ENCODE peak calls at places on chromosomes 3 and 15, in ten cellular contexts. F is sigmoid colon, I is spleen, J is uterus, R is thyroid gland, Y is stomach, S is GM12891, A is heart left ventricle, K is K562, O is IMR-90. T is an unnamed sample.
A peak's percentile ranks its signal among the peaks of the same experiment; 100 is the strongest.

GRCh38 chr3:188187055-188187454 is 33.1 kb downstream of the LPP start:
- DNase-seq in F (no peak), I (no peak), K (no peak), A (no peak), J (no peak), O (no peak), Y (no peak), S (no peak), R (no peak), T (no peak)

GRCh38 chr15:80982205-80982604 is 7.4 kb downstream of the MESD start:
- DNase-seq in F (no peak), S (no peak), R (no peak), Y (no peak), J (no peak), O (no peak), I (no peak), K (peak; percentile 31), A (no peak), T (no peak)

GRCh38 chr15:48617619-48618018 is 27.9 kb downstream of the FBN1 start:
- DNase-seq in Y (peak; percentile 40), S (no peak), I (peak; percentile 71), F (peak; percentile 84), R (peak; percentile 49), J (peak; percentile 76), O (peak; percentile 93), K (no peak), A (peak; percentile 42), T (no peak)

GRCh38 chr3:195159819-195160175 is 111.2 kb downstream of the XXYLT1 start:
- DNase-seq in Y (no peak), I (no peak), K (no peak), F (no peak), R (no peak), S (no peak), O (peak; percentile 47), J (no peak), A (no peak), T (no peak)

GRCh38 chr3:69352305-69353087 is 33.4 kb downstream of the FRMD4B start:
- DNase-seq in O (no peak), J (no peak), K (no peak), Y (no peak), R (no peak), I (no peak), S (no peak), F (no peak), A (no peak), T (no peak)

GRCh38 chr15:41104234-41104633 is 11.8 kb downstream of the INO80 start:
- DNase-seq in I (no peak), Y (no peak), O (peak; percentile 79), F (no peak), S (no peak), J (no peak), R (no peak), A (no peak), K (no peak), T (peak; percentile 19)

GRCh38 chr15:41971089-41971892 is 1.1 kb downstream of the EHD4 start:
- DNase-seq in K (no peak), S (peak; percentile 56), A (peak; percentile 63), O (peak; percentile 71), I (peak; percentile 90), Y (peak; percentile 70), F (peak; percentile 79), R (peak; percentile 74), J (peak; percentile 30), T (peak; percentile 73)

GRCh38 chr3:148957586-148957985 is 33.8 kb upstream of the GYG1 start:
- DNase-seq in R (no peak), F (no peak), S (no peak), Y (no peak), O (no peak), I (no peak), A (no peak), K (peak; percentile 24), J (no peak), T (no peak)

GRCh38 chr15:66388057-66388363 is 1.3 kb downstream of the MAP2K1 start:
- DNase-seq in A (no peak), S (no peak), J (no peak), F (no peak), K (no peak), R (no peak), O (no peak), I (no peak), Y (no peak), T (no peak)

GRCh38 chr15:66388576-66388975 is 1.9 kb downstream of the MAP2K1 start:
- DNase-seq in J (no peak), Y (no peak), O (no peak), I (no peak), F (no peak), R (no peak), S (no peak), A (no peak), K (no peak), T (no peak)

GRCh38 chr15:66389098-66389858 is 2.6 kb downstream of the MAP2K1 start:
- DNase-seq in S (no peak), Y (no peak), J (no peak), O (no peak), K (no peak), I (no peak), R (no peak), F (no peak), A (no peak), T (no peak)

GRCh38 chr15:66387176-66388056 is 704 bp downstream of the MAP2K1 start:
- DNase-seq in Y (peak; percentile 67), K (peak; percentile 50), S (no peak), A (peak; percentile 51), F (peak; percentile 87), O (peak; percentile 83), R (peak; percentile 48), I (peak; percentile 91), J (peak; percentile 65), T (peak; percentile 43)

GRCh38 chr15:66386204-66387123 is at the start of gene MAP2K1:
- DNase-seq in S (peak; percentile 79), Y (peak; percentile 99), A (peak; percentile 99), K (peak; percentile 99), R (peak; percentile 99), F (peak; percentile 99), O (peak; percentile 96), I (peak; percentile 99), J (peak; percentile 98), T (peak; percentile 83)
- TF ChIP-seq POLR2A in S (peak; percentile 84), Y (no peak), A (peak; percentile 72), K (peak; percentile 91), R (peak; percentile 89), F (peak; percentile 43), O (peak; percentile 93), I (peak; percentile 7), J (peak; percentile 29), T (peak; percentile 72)

DNA sequence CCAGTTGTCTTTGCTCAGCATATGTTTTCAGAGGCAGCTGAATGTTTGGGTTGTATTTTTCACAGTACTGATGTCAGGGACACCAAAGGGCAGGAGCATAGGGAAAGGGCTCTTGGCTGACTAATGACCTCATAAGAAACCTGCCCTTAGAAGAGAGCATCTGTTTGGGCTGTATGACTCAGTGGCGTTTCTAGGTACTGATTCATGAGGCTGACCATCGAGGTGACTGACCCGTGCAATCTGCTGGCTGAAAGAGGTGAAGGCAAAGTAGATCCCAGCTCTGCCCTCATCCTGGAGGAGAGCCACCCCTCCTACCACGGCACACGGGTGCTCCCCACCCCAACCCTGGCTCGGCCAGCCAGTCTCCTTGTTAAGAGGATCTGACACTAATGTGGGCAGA is 8.3 kb downstream of the LMCD1 start:
- DNase-seq in R (no peak), J (no peak), A (no peak), F (no peak), K (no peak), I (no peak), S (no peak), Y (no peak), O (peak; percentile 98), T (peak; percentile 74)
- TF ChIP-seq POLR2A in R (no peak), J (no peak), A (no peak), F (no peak), K (no peak), I (no peak), S (no peak), Y (no peak), O (peak; percentile 41), T (no peak)

DNA sequence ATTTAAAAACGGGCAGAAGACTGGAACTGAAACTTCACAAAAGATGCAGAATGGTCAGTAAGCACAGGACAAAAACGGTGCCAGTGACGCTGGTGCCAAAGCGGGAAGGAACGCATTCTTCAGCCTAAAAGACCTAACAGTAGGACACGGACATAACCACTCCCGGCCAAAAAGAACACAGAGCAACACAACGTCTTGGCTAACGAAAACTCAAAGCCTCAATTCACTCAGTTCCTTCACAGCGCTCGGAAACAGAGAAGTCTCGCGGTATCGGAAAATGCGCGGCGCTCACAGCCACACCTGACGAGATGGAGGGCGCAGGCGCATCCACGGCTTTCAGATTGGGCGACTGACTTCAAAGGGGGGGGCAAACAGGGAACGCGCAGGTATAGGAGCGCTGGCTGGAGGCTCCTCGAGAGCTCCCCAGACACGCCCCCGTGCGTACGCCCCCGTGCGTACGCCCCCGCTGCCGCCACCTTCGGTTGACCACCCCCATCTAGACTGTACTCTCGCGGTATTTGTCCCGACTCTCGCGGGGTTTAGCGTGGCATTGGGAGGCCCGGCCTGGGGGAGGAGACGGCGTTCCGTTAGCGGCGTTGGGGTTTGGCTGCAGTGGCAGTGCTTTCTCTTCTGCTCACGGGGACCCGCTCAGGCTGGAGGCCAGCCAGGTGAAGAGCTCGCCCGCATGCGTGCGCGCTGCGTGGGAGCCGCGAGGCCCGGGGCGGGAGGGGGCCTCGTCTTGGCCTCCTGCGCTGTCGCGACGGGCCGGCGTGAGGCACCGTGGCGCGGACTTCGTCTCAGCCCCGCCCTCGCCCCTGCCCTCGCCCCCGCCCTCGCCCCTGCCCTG is at the start of gene NKTR:
- DNase-seq in I (peak; percentile 99), F (peak; percentile 98), A (peak; percentile 97), O (peak; percentile 97), Y (peak; percentile 99), K (peak; percentile 96), S (peak; percentile 79), R (peak; percentile 99), J (peak; percentile 97), T (peak; percentile 81)
- TF ChIP-seq POLR2A in I (peak; percentile 75), F (peak; percentile 89), A (peak; percentile 90), O (peak; percentile 85), Y (no peak), K (peak; percentile 97), S (peak; percentile 95), R (peak; percentile 91), J (peak; percentile 84), T (peak; percentile 79)

GRCh38 chr15:75200391-75200764 is 1.3 kb upstream of the C15orf39 start:
- DNase-seq in A (peak; percentile 49), J (no peak), I (no peak), F (no peak), O (no peak), Y (no peak), K (no peak), S (no peak), R (no peak), T (no peak)

GRCh38 chr15:75203017-75203907 is 1.6 kb downstream of the C15orf39 start:
- DNase-seq in A (no peak), I (no peak), Y (no peak), S (no peak), F (no peak), J (no peak), K (no peak), O (peak; percentile 12), R (peak; percentile 33), T (no peak)

GRCh38 chr15:75202251-75203016 is 752 bp downstream of the C15orf39 start:
- DNase-seq in O (peak; percentile 86), S (peak; percentile 76), I (peak; percentile 97), J (peak; percentile 68), F (peak; percentile 91), A (peak; percentile 77), K (peak; percentile 62), R (peak; percentile 87), Y (peak; percentile 85), T (peak; percentile 81)

GRCh38 chr15:75200765-75201608 is 695 bp upstream of the C15orf39 start:
- DNase-seq in R (peak; percentile 90), S (no peak), Y (peak; percentile 73), K (peak; percentile 62), O (no peak), J (peak; percentile 40), A (no peak), I (peak; percentile 87), F (peak; percentile 78), T (no peak)

GRCh38 chr15:75201609-75202250 is at the start of gene C15orf39:
- DNase-seq in O (peak; percentile 52), R (peak; percentile 74), K (peak; percentile 92), S (peak; percentile 78), J (peak; percentile 64), A (peak; percentile 81), Y (peak; percentile 76), I (peak; percentile 95), F (peak; percentile 84), T (peak; percentile 62)
- TF ChIP-seq POLR2A in O (peak; percentile 92), R (peak; percentile 94), K (peak; percentile 93), S (peak; percentile 85), J (peak; percentile 97), A (peak; percentile 96), Y (no peak), I (peak; percentile 88), F (peak; percentile 89), T (peak; percentile 95)